ENCODE peak calls at places on chromosomes 13 and 19, in six cellular contexts. I, V, D, L, O and B are unnamed samples.

GRCh38 chr13:39433705-39434104 is 169.3 kb downstream of the LHFPL6 start:
- DNase-seq in I (no peak), V (no peak), D (no peak), L (no peak), O (no peak), B (no peak)

GRCh38 chr13:100129605-100130004 is 40.7 kb downstream of the PCCA start:
- DNase-seq in O (no peak), V (no peak), L (no peak), I (no peak), D (no peak), B (no peak)

GRCh38 chr19:44571830-44572661 is 41.3 kb upstream of the IGSF23 start:
- DNase-seq in D (no peak), L (no peak), O (no peak), I (no peak), V (no peak), B (no peak)

GRCh38 chr13:51942189-51942588 is 69.1 kb downstream of the ATP7B start:
- DNase-seq in L (peak; percentile 89), V (no peak), I (no peak), D (no peak), O (no peak), B (no peak)

GRCh38 chr19:55113570-55114039 is 3.8 kb downstream of the PPP1R12C start:
- DNase-seq in I (peak; percentile 60), D (peak; percentile 77), L (peak; percentile 58), O (peak; percentile 87), V (peak; percentile 78), B (peak; percentile 83)

GRCh38 chr13:37501187-37501586 is 97.4 kb downstream of the POSTN start:
- DNase-seq in D (no peak), L (no peak), I (no peak), V (no peak), O (no peak), B (no peak)

GRCh38 chr13:104487006-104487405 is 1420.8 kb upstream of the SLC10A2 start:
- DNase-seq in I (no peak), O (no peak), L (no peak), V (peak; percentile 67), D (no peak), B (no peak)

GRCh38 chr19:19342086-19343015 is 21.7 kb downstream of the MAU2 start:
- DNase-seq in O (no peak), I (peak; percentile 57), V (no peak), D (peak; percentile 91), L (peak; percentile 76), B (peak; percentile 91)

GRCh38 chr19:31066385-31066784 is 282.9 kb downstream of the TSHZ3 start:
- DNase-seq in I (no peak), V (peak; percentile 51), L (no peak), D (no peak), O (peak; percentile 60), B (no peak)

GRCh38 chr13:99258210-99258860 is at the start of gene GPR18:
- DNase-seq in I (peak; percentile 66), L (no peak), V (no peak), O (no peak), D (no peak), B (no peak)

DNA sequence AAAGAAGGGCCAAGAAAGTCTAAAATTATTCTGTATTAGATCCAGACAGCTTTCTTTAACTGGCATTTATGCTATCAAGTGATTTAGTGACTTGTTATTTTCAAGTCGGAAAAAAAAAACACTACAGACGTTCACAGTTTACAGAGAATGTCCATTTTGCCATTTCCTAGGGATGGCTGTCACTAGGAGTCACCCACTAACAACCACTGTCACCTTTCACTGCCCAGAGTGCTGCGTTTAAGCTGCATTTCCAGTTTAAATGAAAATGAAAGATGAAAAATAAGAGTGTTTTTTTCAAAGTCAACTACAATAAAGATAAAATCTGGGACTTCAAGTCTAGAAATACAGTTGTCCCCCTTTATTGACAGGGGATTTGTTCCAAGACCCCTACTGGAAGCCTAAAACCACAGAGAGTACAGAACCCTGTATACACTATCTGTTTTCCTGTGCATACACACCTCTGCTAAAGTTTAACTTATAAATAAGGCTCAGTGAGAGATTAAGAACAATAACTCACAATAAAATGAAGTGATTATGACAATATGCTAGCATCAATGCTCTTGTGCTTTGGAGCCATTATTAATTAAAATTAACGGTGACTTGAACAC is 112.5 kb downstream of the SACS start:
- DNase-seq in I (no peak), D (no peak), O (no peak), L (no peak), V (no peak), B (no peak)
- TF ChIP-seq CTCF in I (no peak), D (no peak), O (no peak), L (no peak), V (no peak), B (no peak)

DNA sequence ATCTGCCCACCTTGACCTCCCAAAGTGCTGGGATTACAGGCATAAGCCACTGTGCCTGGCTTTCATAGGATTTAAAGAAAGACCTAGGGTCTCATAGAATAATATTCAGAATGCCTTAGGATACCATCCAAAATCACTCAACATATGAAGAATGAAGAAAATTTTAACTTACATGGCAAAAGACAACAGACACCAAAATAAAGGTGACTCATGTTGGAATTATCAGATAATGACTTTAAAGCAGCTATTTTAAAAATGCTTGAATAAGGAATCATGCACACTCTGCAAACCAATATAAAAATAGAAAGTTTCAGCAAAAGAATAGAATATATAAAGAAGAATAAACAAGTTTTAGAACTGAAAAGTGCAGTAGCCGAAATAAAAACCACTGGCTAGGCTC is 29.3 kb downstream of the ZNF566 start:
- DNase-seq in V (peak; percentile 62), I (no peak), D (no peak), L (no peak), O (no peak), B (no peak)
- TF ChIP-seq CTCF in V (no peak), I (no peak), D (no peak), L (no peak), O (no peak), B (no peak)

DNA sequence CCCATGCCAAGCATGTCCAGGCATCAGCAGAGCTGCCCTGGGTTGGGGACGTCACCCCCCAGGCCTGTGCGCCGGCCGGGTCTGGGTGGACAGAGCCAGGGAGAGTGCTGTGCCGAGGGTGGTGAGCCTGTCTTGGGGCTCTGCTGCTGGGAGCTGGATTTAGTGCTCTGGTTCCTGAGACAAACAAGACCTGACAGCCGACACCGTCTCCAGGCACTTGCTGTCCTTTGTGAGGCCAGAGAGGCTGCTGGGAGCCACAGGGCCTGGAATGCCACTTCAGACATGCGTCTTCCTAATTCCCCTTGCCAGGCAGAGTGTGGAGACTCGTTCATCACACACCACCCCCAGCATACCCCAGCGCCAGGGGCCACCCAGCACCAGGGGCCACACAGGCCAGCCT is 165.8 kb downstream of the KDM4B start:
- DNase-seq in O (no peak), V (no peak), L (no peak), D (no peak), I (no peak), B (no peak)
- TF ChIP-seq CTCF in O (no peak), V (no peak), L (no peak), D (no peak), I (no peak), B (no peak)

GRCh38 chr13:59424661-59425060 is 739.1 kb downstream of the DIAPH3 start:
- DNase-seq in V (peak; percentile 51), O (no peak), I (no peak), D (no peak), L (no peak), B (no peak)
- TF ChIP-seq CTCF in V (no peak), O (no peak), I (no peak), D (no peak), L (no peak), B (no peak)

GRCh38 chr13:77698211-77699058 is 948 bp downstream of the SLAIN1 start:
- DNase-seq in V (no peak), D (peak; percentile 39), I (peak; percentile 73), O (no peak), L (peak; percentile 46), B (peak; percentile 75)
- TF ChIP-seq CTCF in V (no peak), D (no peak), I (peak; percentile 48), O (no peak), L (no peak), B (no peak)

GRCh38 chr19:9883231-9883758 is 48.2 kb downstream of the PIN1 start:
- DNase-seq in L (no peak), O (peak; percentile 15), V (no peak), I (no peak), D (no peak), B (peak; percentile 83)

GRCh38 chr19:9881720-9882119 is 46.6 kb downstream of the PIN1 start:
- DNase-seq in O (peak; percentile 28), V (no peak), D (no peak), I (no peak), L (peak; percentile 31), B (no peak)

GRCh38 chr19:9883764-9884163 is 48.6 kb downstream of the PIN1 start:
- DNase-seq in D (no peak), I (no peak), L (no peak), V (no peak), O (no peak), B (no peak)

GRCh38 chr19:9885077-9885552 is 50.0 kb downstream of the PIN1 start:
- DNase-seq in L (no peak), V (peak; percentile 5), I (no peak), D (peak; percentile 9), O (peak; percentile 26), B (no peak)
- TF ChIP-seq CTCF in L (no peak), V (peak; percentile 17), I (no peak), D (peak; percentile 50), O (no peak), B (peak; percentile 30)

GRCh38 chr19:48394331-48395169 is 1.1 kb downstream of the GRIN2D start:
- DNase-seq in D (no peak), O (no peak), L (no peak), V (no peak), I (no peak), B (no peak)

GRCh38 chr19:48390188-48391099 is 907 bp downstream of the KDELR1 start:
- DNase-seq in I (peak; percentile 81), V (peak; percentile 47), L (peak; percentile 70), O (peak; percentile 46), D (peak; percentile 77), B (peak; percentile 88)

GRCh38 chr19:48393559-48394330 is at the start of gene GRIN2D:
- DNase-seq in O (no peak), L (no peak), V (peak; percentile 31), D (peak; percentile 54), I (peak; percentile 18), B (peak; percentile 87)

GRCh38 chr19:48393196-48393558 is 291 bp upstream of the GRIN2D start:
- DNase-seq in O (no peak), L (no peak), D (no peak), V (no peak), I (no peak), B (peak; percentile 51)

DNA sequence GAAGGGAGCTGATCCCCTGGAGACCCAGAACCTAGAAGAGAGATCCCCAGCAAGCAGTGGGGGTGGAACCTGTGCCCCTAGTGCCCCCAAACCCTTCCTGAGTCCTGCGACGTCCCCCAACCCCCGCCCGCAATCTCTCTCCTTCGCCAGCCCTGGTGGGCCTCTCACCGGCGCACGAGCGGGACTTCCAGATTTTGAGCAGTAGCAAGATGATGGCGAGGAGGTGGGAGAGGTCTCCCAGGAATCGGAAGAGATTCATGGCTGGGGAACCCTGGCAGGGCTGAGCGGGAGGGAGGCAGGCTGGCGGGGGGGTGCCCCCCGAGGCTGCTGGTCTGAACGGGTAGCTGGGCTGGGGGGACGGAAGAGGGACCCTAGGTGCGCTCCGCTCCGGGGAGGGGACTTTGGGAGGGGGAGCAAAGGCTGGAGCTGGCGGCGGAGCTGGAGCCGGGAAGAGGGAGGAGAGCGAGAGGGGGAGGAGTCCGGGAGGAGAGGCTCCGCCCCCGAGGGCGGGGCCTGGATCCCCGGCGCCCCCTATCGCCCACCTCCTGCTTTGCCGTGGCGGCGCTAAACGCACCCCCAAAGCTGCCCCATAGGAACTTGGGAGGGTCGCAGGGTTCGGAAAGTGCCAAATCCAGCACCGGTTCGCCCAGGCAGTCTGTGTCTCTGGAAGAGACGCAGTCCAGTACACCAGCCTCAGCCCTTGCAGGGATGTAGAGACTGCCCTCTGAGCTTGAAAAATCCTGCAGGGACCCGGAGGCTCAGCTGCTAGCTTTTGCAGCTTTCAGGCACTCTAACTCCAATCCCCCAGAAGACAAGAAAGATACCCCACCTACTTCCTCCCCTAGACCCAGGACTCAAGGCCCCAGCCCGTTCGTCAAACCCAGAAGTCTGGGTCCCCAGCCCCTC is at the start of gene KDELR1:
- DNase-seq in D (peak; percentile 87), I (peak; percentile 72), V (peak; percentile 33), L (peak; percentile 81), O (peak; percentile 70), B (peak; percentile 85)
- TF ChIP-seq CTCF in D (peak; percentile 82), I (peak; percentile 96), V (peak; percentile 73), L (no peak), O (peak; percentile 57), B (peak; percentile 87)